ENCODE peak calls at places on chromosomes 3 and 15, in six cellular contexts. One of them, this sample, is unnamed. For H3K36me3, the result is how much of the 10 kb centered on the place peaks cover.

GRCh38 chr3:28151207-28151550 is 90.2 kb upstream of the CMC1 start:
- DNase-seq in neural progenitor cell: no peak
- DNase-seq in tibial nerve: no peak
- DNase-seq in endothelial cell of umbilical vein: no peak
- DNase-seq in right lobe of liver: no peak
- DNase-seq in fibroblast of lung: no peak
- DNase-seq in this sample: no peak

GRCh38 chr15:89888214-89888804 is 5.5 kb downstream of the AP3S2 start:
- DNase-seq in endothelial cell of umbilical vein: peak
- DNase-seq in neural progenitor cell: peak
- DNase-seq in tibial nerve: no peak
- DNase-seq in right lobe of liver: no peak
- DNase-seq in fibroblast of lung: peak
- DNase-seq in this sample: peak

GRCh38 chr3:188581365-188581764 is 427.4 kb downstream of the LPP start:
- DNase-seq in right lobe of liver: no peak
- DNase-seq in tibial nerve: no peak
- DNase-seq in fibroblast of lung: no peak
- DNase-seq in neural progenitor cell: no peak
- DNase-seq in endothelial cell of umbilical vein: no peak
- DNase-seq in this sample: no peak

GRCh38 chr3:134161817-134162396 is 88.8 kb downstream of the RYK start:
- DNase-seq in fibroblast of lung: no peak
- DNase-seq in right lobe of liver: no peak
- DNase-seq in tibial nerve: no peak
- DNase-seq in endothelial cell of umbilical vein: no peak
- DNase-seq in neural progenitor cell: peak
- DNase-seq in this sample: no peak

GRCh38 chr15:43911235-43911661 is 84.4 kb downstream of the WDR76 start:
- DNase-seq in endothelial cell of umbilical vein: peak
- DNase-seq in neural progenitor cell: no peak
- DNase-seq in right lobe of liver: no peak
- DNase-seq in fibroblast of lung: peak
- DNase-seq in tibial nerve: no peak
- DNase-seq in this sample: no peak

GRCh38 chr15:60574801-60575631 is 96.1 kb upstream of the ICE2 start:
- DNase-seq in neural progenitor cell: no peak
- DNase-seq in tibial nerve: no peak
- DNase-seq in fibroblast of lung: no peak
- DNase-seq in right lobe of liver: no peak
- DNase-seq in endothelial cell of umbilical vein: peak
- DNase-seq in this sample: no peak

GRCh38 chr3:181629029-181629428 is 82.7 kb upstream of the SOX2 start:
- DNase-seq in neural progenitor cell: no peak
- DNase-seq in endothelial cell of umbilical vein: peak
- DNase-seq in fibroblast of lung: peak
- DNase-seq in right lobe of liver: no peak
- DNase-seq in tibial nerve: no peak
- DNase-seq in this sample: no peak

GRCh38 chr3:100927775-100928174 is 65.4 kb downstream of the ABI3BP start:
- DNase-seq in endothelial cell of umbilical vein: no peak
- DNase-seq in fibroblast of lung: no peak
- DNase-seq in neural progenitor cell: no peak
- DNase-seq in tibial nerve: no peak
- DNase-seq in right lobe of liver: no peak
- DNase-seq in this sample: no peak

GRCh38 chr3:164903820-164904451 is 174.4 kb downstream of the SI start:
- DNase-seq in fibroblast of lung: no peak
- DNase-seq in neural progenitor cell: no peak
- DNase-seq in right lobe of liver: no peak
- DNase-seq in tibial nerve: no peak
- DNase-seq in endothelial cell of umbilical vein: no peak
- DNase-seq in this sample: no peak

GRCh38 chr15:85582076-85582718 is 201.8 kb downstream of the AKAP13 start:
- DNase-seq in fibroblast of lung: peak
- DNase-seq in endothelial cell of umbilical vein: peak
- DNase-seq in tibial nerve: no peak
- DNase-seq in neural progenitor cell: no peak
- DNase-seq in right lobe of liver: no peak
- DNase-seq in this sample: no peak

GRCh38 chr15:77070500-77071337 is at the start of gene TSPAN3:
- DNase-seq in endothelial cell of umbilical vein: peak
- DNase-seq in right lobe of liver: peak
- DNase-seq in tibial nerve: peak
- DNase-seq in neural progenitor cell: peak
- DNase-seq in fibroblast of lung: peak
- DNase-seq in this sample: peak

GRCh38 chr3:195458188-195458800 is 15.5 kb upstream of the ACAP2 start:
- DNase-seq in fibroblast of lung: no peak
- DNase-seq in neural progenitor cell: no peak
- DNase-seq in right lobe of liver: no peak
- DNase-seq in tibial nerve: no peak
- DNase-seq in endothelial cell of umbilical vein: peak
- DNase-seq in this sample: no peak

GRCh38 chr3:39809181-39809994 is at the start of gene MYRIP:
- DNase-seq in right lobe of liver: peak
- DNase-seq in neural progenitor cell: peak
- DNase-seq in tibial nerve: no peak
- DNase-seq in endothelial cell of umbilical vein: peak
- DNase-seq in fibroblast of lung: peak
- DNase-seq in this sample: peak

GRCh38 chr3:150022406-150023238 is 51.9 kb upstream of the PFN2 start:
- DNase-seq in endothelial cell of umbilical vein: no peak
- DNase-seq in fibroblast of lung: peak
- DNase-seq in tibial nerve: no peak
- DNase-seq in neural progenitor cell: no peak
- DNase-seq in right lobe of liver: no peak
- DNase-seq in this sample: no peak

GRCh38 chr15:96353378-96353930 is 23.0 kb downstream of the NR2F2 start:
- DNase-seq in right lobe of liver: no peak
- DNase-seq in endothelial cell of umbilical vein: no peak
- DNase-seq in neural progenitor cell: peak
- DNase-seq in fibroblast of lung: no peak
- DNase-seq in tibial nerve: no peak
- DNase-seq in this sample: no peak

GRCh38 chr15:94097567-94097966 is 133.8 kb upstream of the MCTP2 start:
- DNase-seq in endothelial cell of umbilical vein: no peak
- DNase-seq in fibroblast of lung: peak
- DNase-seq in neural progenitor cell: no peak
- DNase-seq in right lobe of liver: no peak
- DNase-seq in tibial nerve: no peak
- DNase-seq in this sample: no peak

GRCh38 chr15:47990821-47991220 is 130.0 kb upstream of the SLC24A5 start:
- DNase-seq in fibroblast of lung: no peak
- DNase-seq in neural progenitor cell: no peak
- DNase-seq in right lobe of liver: no peak
- DNase-seq in tibial nerve: no peak
- DNase-seq in endothelial cell of umbilical vein: no peak
- DNase-seq in this sample: no peak

GRCh38 chr3:39501982-39502837 is 34.7 kb downstream of the MOBP start:
- DNase-seq in tibial nerve: no peak
- DNase-seq in right lobe of liver: no peak
- DNase-seq in endothelial cell of umbilical vein: no peak
- DNase-seq in fibroblast of lung: no peak
- DNase-seq in neural progenitor cell: no peak
- DNase-seq in this sample: no peak

GRCh38 chr3:143975549-143976152 is 4.0 kb downstream of the DIPK2A start:
- DNase-seq in neural progenitor cell: peak
- DNase-seq in tibial nerve: no peak
- DNase-seq in endothelial cell of umbilical vein: peak
- DNase-seq in right lobe of liver: no peak
- DNase-seq in fibroblast of lung: peak
- DNase-seq in this sample: no peak

GRCh38 chr15:56492786-56493555 is 28.0 kb upstream of the MNS1 start:
- DNase-seq in tibial nerve: no peak
- DNase-seq in endothelial cell of umbilical vein: no peak
- DNase-seq in fibroblast of lung: no peak
- DNase-seq in neural progenitor cell: no peak
- DNase-seq in right lobe of liver: no peak
- DNase-seq in this sample: no peak

GRCh38 chr15:99443056-99443756 is 122.6 kb upstream of the MEF2A start:
- DNase-seq in neural progenitor cell: no peak
- DNase-seq in endothelial cell of umbilical vein: no peak
- DNase-seq in tibial nerve: peak
- DNase-seq in right lobe of liver: no peak
- DNase-seq in fibroblast of lung: no peak
- DNase-seq in this sample: no peak

GRCh38 chr3:187025254-187025655 is 94.9 kb downstream of the ST6GAL1 start:
- DNase-seq in tibial nerve: no peak
- DNase-seq in right lobe of liver: no peak
- DNase-seq in fibroblast of lung: no peak
- DNase-seq in endothelial cell of umbilical vein: no peak
- DNase-seq in neural progenitor cell: no peak
- DNase-seq in this sample: no peak

GRCh38 chr3:126523745-126524428 is at the start of gene CHST13:
- DNase-seq in right lobe of liver: peak
- DNase-seq in neural progenitor cell: peak
- DNase-seq in fibroblast of lung: peak
- DNase-seq in tibial nerve: no peak
- DNase-seq in endothelial cell of umbilical vein: no peak
- DNase-seq in this sample: peak

GRCh38 chr15:101242160-101242998 is 9.5 kb downstream of the CHSY1 start:
- DNase-seq in right lobe of liver: no peak
- DNase-seq in neural progenitor cell: no peak
- DNase-seq in tibial nerve: no peak
- DNase-seq in endothelial cell of umbilical vein: no peak
- DNase-seq in fibroblast of lung: peak
- DNase-seq in this sample: no peak

GRCh38 chr3:27431116-27431515 is 53.1 kb downstream of the SLC4A7 start:
- DNase-seq in neural progenitor cell: no peak
- DNase-seq in fibroblast of lung: peak
- DNase-seq in endothelial cell of umbilical vein: peak
- DNase-seq in tibial nerve: no peak
- DNase-seq in right lobe of liver: no peak
- DNase-seq in this sample: no peak

DNA sequence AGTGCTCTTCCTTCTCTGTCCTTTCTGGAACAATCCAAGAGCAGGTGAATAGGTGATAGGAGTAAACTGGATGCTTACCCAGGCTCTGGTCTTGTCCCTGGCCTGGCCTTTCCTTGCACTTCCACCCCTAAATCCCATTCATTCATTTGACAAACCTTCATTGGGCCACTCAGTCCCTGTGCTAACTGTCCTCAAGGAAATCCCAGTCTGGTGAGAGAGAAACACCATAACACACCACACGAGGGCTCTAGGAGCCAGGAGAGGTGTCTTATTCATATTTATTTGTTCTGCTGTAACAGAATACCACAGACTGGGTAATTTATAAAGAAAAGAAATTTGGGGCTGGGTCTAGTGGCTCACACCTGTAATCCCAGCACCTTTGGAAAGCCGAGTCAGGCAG is 22.8 kb downstream of the EFCC1 start:
- DNase-seq in tibial nerve: no peak
- DNase-seq in right lobe of liver: no peak
- DNase-seq in fibroblast of lung: no peak
- DNase-seq in endothelial cell of umbilical vein: peak
- DNase-seq in neural progenitor cell: no peak
- DNase-seq in this sample: no peak
- TF ChIP-seq CTCF in tibial nerve: no peak
- TF ChIP-seq CTCF in right lobe of liver: peak
- TF ChIP-seq CTCF in fibroblast of lung: no peak
- TF ChIP-seq CTCF in endothelial cell of umbilical vein: peak
- TF ChIP-seq CTCF in neural progenitor cell: no peak
- TF ChIP-seq CTCF in this sample: peak

GRCh38 chr3:111978833-111979688 is at the start of gene ABHD10:
- DNase-seq in neural progenitor cell: peak
- DNase-seq in tibial nerve: peak
- DNase-seq in fibroblast of lung: peak
- DNase-seq in endothelial cell of umbilical vein: peak
- DNase-seq in right lobe of liver: peak
- DNase-seq in this sample: peak
- H3K27ac ChIP-seq in neural progenitor cell: peak
- H3K27ac ChIP-seq in tibial nerve: peak
- H3K27ac ChIP-seq in fibroblast of lung: peak
- H3K27ac ChIP-seq in endothelial cell of umbilical vein: peak
- H3K27ac ChIP-seq in right lobe of liver: peak
- H3K27ac ChIP-seq in this sample: peak

GRCh38 chr15:64048766-64049165 is 2.5 kb upstream of the DAPK2 start:
- DNase-seq in endothelial cell of umbilical vein: no peak
- DNase-seq in neural progenitor cell: no peak
- DNase-seq in fibroblast of lung: no peak
- DNase-seq in tibial nerve: no peak
- DNase-seq in right lobe of liver: no peak
- DNase-seq in this sample: no peak
- H3K36me3 ChIP-seq in endothelial cell of umbilical vein: under half
- H3K36me3 ChIP-seq in neural progenitor cell: under half
- H3K36me3 ChIP-seq in fibroblast of lung: under half
- H3K36me3 ChIP-seq in tibial nerve: under half
- H3K36me3 ChIP-seq in right lobe of liver: under half
- H3K36me3 ChIP-seq in this sample: under half

DNA sequence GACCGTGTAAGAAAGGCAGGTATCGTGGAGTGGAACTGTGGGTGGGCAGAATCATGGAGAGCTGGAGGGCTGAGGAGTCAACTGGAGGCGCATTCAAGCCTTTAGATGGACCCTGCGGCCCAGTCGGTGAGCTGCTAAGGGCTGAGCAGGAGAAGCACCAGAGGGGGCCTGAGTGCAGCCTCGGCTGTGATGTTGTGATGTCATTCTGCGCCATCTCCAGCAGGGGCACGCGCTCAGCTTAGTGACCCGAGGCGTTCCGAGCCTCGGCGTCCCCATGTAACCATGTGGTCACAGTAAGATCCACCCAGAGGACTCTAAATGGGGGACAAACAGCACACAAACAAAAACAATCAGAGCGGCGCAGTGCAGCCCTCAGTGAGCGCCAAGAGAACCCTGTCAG is 76.8 kb downstream of the VGLL4 start:
- DNase-seq in right lobe of liver: no peak
- DNase-seq in fibroblast of lung: no peak
- DNase-seq in tibial nerve: no peak
- DNase-seq in neural progenitor cell: peak
- DNase-seq in endothelial cell of umbilical vein: no peak
- DNase-seq in this sample: peak
- TF ChIP-seq CTCF in right lobe of liver: no peak
- TF ChIP-seq CTCF in fibroblast of lung: no peak
- TF ChIP-seq CTCF in tibial nerve: no peak
- TF ChIP-seq CTCF in neural progenitor cell: peak
- TF ChIP-seq CTCF in endothelial cell of umbilical vein: no peak
- TF ChIP-seq CTCF in this sample: peak

DNA sequence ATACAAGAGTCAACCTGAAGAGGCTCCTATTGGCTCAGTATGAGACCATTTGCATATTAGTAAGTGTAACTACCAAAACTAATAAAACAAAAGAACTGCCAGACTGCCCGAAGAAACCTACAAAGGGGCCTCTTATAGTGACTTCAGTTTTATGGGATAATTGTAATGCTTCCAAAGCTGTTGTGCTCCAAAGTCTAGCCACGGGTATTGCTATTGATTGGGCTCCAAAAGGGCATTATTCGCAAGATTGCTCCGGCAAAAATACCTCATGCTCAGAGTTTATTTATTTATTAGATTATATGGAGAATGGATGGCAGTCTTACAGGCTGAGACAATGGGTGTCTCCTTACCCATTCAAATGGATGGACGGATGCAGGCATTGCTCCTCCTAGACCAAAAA is 11.4 kb downstream of the RPL22L1 start:
- DNase-seq in right lobe of liver: no peak
- DNase-seq in tibial nerve: no peak
- DNase-seq in neural progenitor cell: no peak
- DNase-seq in endothelial cell of umbilical vein: no peak
- DNase-seq in fibroblast of lung: no peak
- DNase-seq in this sample: no peak
- H3K27ac ChIP-seq in right lobe of liver: no peak
- H3K27ac ChIP-seq in tibial nerve: no peak
- H3K27ac ChIP-seq in neural progenitor cell: no peak
- H3K27ac ChIP-seq in endothelial cell of umbilical vein: no peak
- H3K27ac ChIP-seq in fibroblast of lung: no peak
- H3K27ac ChIP-seq in this sample: no peak